ENCODE peak calls at places on chromosomes 13 and 19, in five cellular contexts. W is H9, R is trophoblast cell, K is H1, X is mesenchymal stem cell. Z is an unnamed sample.
A peak's percentile ranks its signal among the peaks of the same experiment; 100 is the strongest.

GRCh38 chr13:77529501-77529840 is 6.0 kb upstream of the SCEL start:
- DNase-seq in X (no peak), W (no peak), K (no peak), R (peak; percentile 26), Z (no peak)

GRCh38 chr13:38914070-38914469 is 76.6 kb downstream of the STOML3 start:
- DNase-seq in X (no peak), R (no peak), W (no peak), K (no peak), Z (no peak)

GRCh38 chr19:54959840-54960239 is 6.3 kb upstream of the NLRP2 start:
- DNase-seq in R (peak; percentile 14), K (no peak), W (no peak), X (no peak), Z (no peak)

GRCh38 chr19:5536337-5536894 is 31.3 kb downstream of the TINCR start:
- DNase-seq in W (peak; percentile 96), X (peak; percentile 47), K (peak; percentile 91), R (peak; percentile 84), Z (peak; percentile 85)

GRCh38 chr19:4732680-4733114 is 9.1 kb upstream of the DPP9 start:
- DNase-seq in X (peak; percentile 67), R (peak; percentile 78), K (peak; percentile 66), W (peak; percentile 82), Z (peak; percentile 59)

GRCh38 chr13:102580552-102581169 is 16.1 kb upstream of the TPP2 start:
- DNase-seq in R (peak; percentile 94), W (no peak), K (no peak), X (peak; percentile 71), Z (peak; percentile 65)

GRCh38 chr13:96925869-96926628 is 68.2 kb downstream of the OXGR1 start:
- DNase-seq in R (no peak), W (no peak), K (no peak), X (no peak), Z (no peak)

GRCh38 chr19:7912144-7912696 is 2.4 kb upstream of the TGFBR3L start:
- DNase-seq in X (no peak), R (peak; percentile 40), K (no peak), W (no peak), Z (no peak)

GRCh38 chr13:40408602-40409001 is 257.8 kb downstream of the FOXO1 start:
- DNase-seq in R (peak; percentile 62), W (no peak), X (peak; percentile 42), K (no peak), Z (no peak)

GRCh38 chr19:5826531-5827341 is 12.8 kb downstream of the FUT6 start:
- DNase-seq in R (peak; percentile 79), K (peak; percentile 74), X (peak; percentile 56), W (peak; percentile 84), Z (peak; percentile 32)

GRCh38 chr19:45173816-45174215 is 4.2 kb downstream of the TRAPPC6A start:
- DNase-seq in W (no peak), R (no peak), K (no peak), X (peak; percentile 96), Z (no peak)

DNA sequence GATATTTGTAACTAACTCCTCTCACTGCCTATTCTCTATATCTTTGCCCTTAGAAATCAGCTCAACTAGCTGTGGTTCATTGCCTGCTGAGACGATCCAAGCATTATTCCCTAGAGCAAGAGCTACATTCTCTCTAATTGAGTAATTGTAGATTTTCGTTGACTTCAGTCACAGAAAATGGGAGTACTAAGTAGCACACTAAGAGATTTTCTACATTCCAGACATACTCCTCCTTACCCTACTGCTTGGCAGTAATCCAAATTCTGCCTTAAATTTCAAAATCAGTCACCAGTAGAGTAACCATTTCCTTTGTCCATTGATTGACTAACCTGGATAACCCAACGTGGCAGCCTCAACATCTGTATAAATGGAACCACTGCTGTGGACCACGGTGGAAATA is 1786.8 kb downstream of the SLITRK5 start:
- DNase-seq in W (no peak), K (no peak), X (peak; percentile 53), R (peak; percentile 80), Z (no peak)
- H2BK12ac ChIP-seq in W (no peak overlapping the region), K (no peak overlapping the region), X (no peak overlapping the region), R (no peak overlapping the region), Z (no peak overlapping the region)

GRCh38 chr19:11152318-11153062 is 3.1 kb downstream of the SPC24 start:
- DNase-seq in X (peak; percentile 60), K (no peak), W (no peak), R (no peak), Z (no peak)
- H2BK12ac ChIP-seq in X (peak overlapping the region; percentile 49), K (no peak overlapping the region), W (no peak overlapping the region), R (no peak overlapping the region), Z (no peak overlapping the region)

GRCh38 chr13:28964052-28964451 is 143.9 kb downstream of the MTUS2 start:
- DNase-seq in R (no peak), X (no peak), K (no peak), W (no peak), Z (no peak)

DNA sequence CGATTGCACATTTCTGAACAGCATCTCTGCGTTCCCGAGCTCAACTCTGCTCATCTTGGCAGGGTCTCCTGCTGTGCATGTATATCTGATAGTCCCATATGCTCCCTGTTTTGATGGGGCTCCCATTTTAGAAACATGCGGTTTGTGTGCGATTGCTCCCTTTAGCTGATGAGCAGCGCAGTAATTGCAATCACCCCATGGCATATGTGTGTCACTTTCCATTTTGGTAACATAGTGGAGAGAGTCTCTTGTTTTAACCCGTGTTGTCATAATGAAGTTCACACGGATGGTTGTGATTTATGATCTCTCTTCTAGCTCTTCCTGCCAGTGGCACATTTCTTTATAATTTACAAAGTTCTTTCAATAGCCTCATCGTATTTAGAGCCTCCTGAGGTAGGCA is 144.7 kb downstream of the MTUS2 start:
- DNase-seq in K (no peak), R (no peak), X (no peak), W (no peak), Z (no peak)
- H2BK12ac ChIP-seq in K (no peak overlapping the region), R (no peak overlapping the region), X (no peak overlapping the region), W (no peak overlapping the region), Z (no peak overlapping the region)

GRCh38 chr19:51803529-51803928 is 8.6 kb downstream of the FPR3 start:
- DNase-seq in R (no peak), K (no peak), W (no peak), X (no peak), Z (no peak)
- H2BK12ac ChIP-seq in R (peak overlapping the region; percentile 33), K (no peak overlapping the region), W (no peak overlapping the region), X (no peak overlapping the region), Z (no peak overlapping the region)

GRCh38 chr13:19888799-19889198 is 25.4 kb upstream of the ZMYM5 start:
- DNase-seq in K (no peak), W (no peak), R (peak; percentile 10), X (peak; percentile 28), Z (no peak)
- H2BK12ac ChIP-seq in K (no peak overlapping the region), W (no peak overlapping the region), R (no peak overlapping the region), X (no peak overlapping the region), Z (no peak overlapping the region)

GRCh38 chr19:50772408-50773311 is 2.4 kb downstream of the GPR32 start:
- DNase-seq in K (no peak), X (no peak), W (no peak), R (peak; percentile 69), Z (no peak)
- H2BK12ac ChIP-seq in K (no peak overlapping the region), X (no peak overlapping the region), W (no peak overlapping the region), R (no peak overlapping the region), Z (no peak overlapping the region)